ENCODE peak calls at places on chromosomes 2 and 18, in four cellular contexts. L is K562, N is HepG2, K is H1. D is an unnamed sample.

GRCh38 chr2:30385327-30385726 is 61.7 kb upstream of the LCLAT1 start:
- DNase-seq in L (peak), N (no peak), K (peak), D (no peak)

GRCh38 chr18:75317300-75317699 is 106.7 kb downstream of the TSHZ1 start:
- DNase-seq in L (no peak), N (no peak), K (no peak), D (no peak)

GRCh38 chr2:219509780-219510511 is 4.3 kb upstream of the ASIC4 start:
- DNase-seq in L (peak), N (peak), K (peak), D (no peak)

GRCh38 chr2:44071454-44072046 is 75.8 kb upstream of the LRPPRC start:
- DNase-seq in L (no peak), N (no peak), K (no peak), D (peak)

GRCh38 chr2:146734042-146734715 is 1110.7 kb upstream of the ACVR2A start:
- DNase-seq in L (peak), N (peak), K (no peak), D (peak)

GRCh38 chr18:45722899-45723298 is 1.1 kb upstream of the SLC14A1 start:
- DNase-seq in L (peak), N (peak), K (peak), D (peak)

GRCh38 chr2:3867451-3867850 is 164.1 kb downstream of the DCDC2C start:
- DNase-seq in L (no peak), N (no peak), K (no peak), D (no peak)

GRCh38 chr2:163462993-163463392 is 272.8 kb downstream of the FIGN start:
- DNase-seq in L (no peak), N (no peak), K (no peak), D (no peak)

GRCh38 chr2:75162897-75163296 is 36.4 kb downstream of the TACR1 start:
- DNase-seq in L (no peak), N (no peak), K (no peak), D (peak)

GRCh38 chr2:54652540-54652939 is 70.9 kb upstream of the EML6 start:
- DNase-seq in L (no peak), N (no peak), K (no peak), D (no peak)

GRCh38 chr2:63642941-63643340 is 54.2 kb downstream of the MDH1 start:
- DNase-seq in L (no peak), N (no peak), K (no peak), D (no peak)

GRCh38 chr2:36485521-36485920 is 112.4 kb downstream of the FEZ2 start:
- DNase-seq in L (no peak), N (no peak), K (no peak), D (no peak)

GRCh38 chr2:20214566-20215182 is 10.3 kb downstream of the SDC1 start:
- DNase-seq in L (no peak), N (no peak), K (no peak), D (no peak)

GRCh38 chr2:109560265-109560664 is 53.5 kb downstream of the SEPTIN10 start:
- DNase-seq in L (no peak), N (no peak), K (no peak), D (no peak)

GRCh38 chr2:194289712-194290346 is 1367.2 kb upstream of the SLC39A10 start:
- DNase-seq in L (no peak), N (no peak), K (no peak), D (no peak)

GRCh38 chr18:69992776-69993175 is 45.1 kb upstream of the CD226 start:
- DNase-seq in L (no peak), N (no peak), K (no peak), D (no peak)
- TF ChIP-seq ATF2 in L (no peak), N (no peak), K (no peak), D (no peak)

GRCh38 chr2:27915874-27916273 is 25.3 kb downstream of the BABAM2 start:
- DNase-seq in L (no peak), N (peak), K (no peak), D (no peak)
- H3K4me2 ChIP-seq in L (no peak), N (no peak), K (no peak), D (no peak)

GRCh38 chr2:143397886-143398614 is 268.8 kb downstream of the ARHGAP15 start:
- DNase-seq in L (no peak), N (no peak), K (no peak), D (peak)

GRCh38 chr2:143390185-143390584 is 261.0 kb downstream of the ARHGAP15 start:
- DNase-seq in L (no peak), N (no peak), K (no peak), D (no peak)

DNA sequence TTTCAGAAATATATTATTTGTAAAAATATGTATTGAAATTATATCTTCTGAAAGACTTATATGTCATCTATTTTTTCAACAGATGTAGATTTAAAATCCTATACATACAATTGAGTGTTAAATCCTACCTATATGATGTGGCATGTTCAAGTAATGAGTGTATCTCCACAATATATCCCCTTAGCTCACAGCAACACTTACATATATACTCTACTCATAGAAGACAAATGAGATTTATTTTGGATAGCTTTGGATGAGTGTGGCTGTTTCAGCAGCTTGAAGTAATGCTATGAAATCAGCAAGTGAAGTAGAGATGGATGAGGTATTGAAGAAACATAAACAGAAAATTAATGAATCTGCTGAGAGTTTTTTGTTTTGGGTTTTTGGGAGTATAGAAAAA is 263.1 kb downstream of the ARHGAP15 start:
- DNase-seq in L (no peak), N (no peak), K (no peak), D (no peak)
- TF ChIP-seq ATF2 in L (no peak), N (no peak), K (no peak), D (no peak)

DNA sequence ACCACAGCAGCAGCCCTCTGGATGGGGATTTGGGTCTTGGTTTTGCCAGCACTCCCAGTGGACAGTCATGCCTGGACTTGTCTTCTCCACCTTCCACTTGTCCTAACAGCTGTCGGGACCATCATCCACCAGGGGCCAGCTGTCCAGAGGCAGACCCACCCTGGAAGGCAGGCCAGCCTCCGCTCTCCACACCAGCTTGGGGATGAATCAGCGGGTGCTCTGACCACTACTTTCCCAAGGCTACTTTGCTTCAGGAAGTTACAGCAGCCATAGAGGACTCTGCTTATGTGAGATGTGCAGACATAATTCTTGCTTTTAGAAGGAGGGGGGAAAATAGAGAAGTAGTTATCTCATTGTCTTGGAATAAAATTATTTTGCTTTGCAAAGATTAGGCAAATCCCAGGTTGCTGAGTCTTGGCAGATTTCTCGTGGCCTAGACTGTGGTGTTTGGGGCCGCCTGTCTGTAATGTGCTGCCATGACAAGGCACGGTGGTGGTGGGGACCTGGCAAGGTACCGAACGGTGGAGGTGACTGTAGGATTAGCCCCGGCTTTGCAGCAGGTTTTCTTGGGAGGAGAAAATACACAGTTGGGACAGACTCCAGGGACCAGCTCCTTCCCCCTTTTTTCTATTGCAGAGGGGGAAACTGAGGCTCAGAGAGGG is 148.7 kb downstream of the AGAP1 start:
- DNase-seq in L (no peak), N (no peak), K (no peak), D (no peak)
- H3K4me2 ChIP-seq in L (no peak), N (no peak), K (no peak), D (no peak)

GRCh38 chr18:23719634-23720201 is 30.5 kb downstream of the LAMA3 start:
- DNase-seq in L (peak), N (peak), K (no peak), D (no peak)

GRCh38 chr18:23716966-23717365 is 27.7 kb downstream of the LAMA3 start:
- DNase-seq in L (no peak), N (no peak), K (no peak), D (no peak)

GRCh38 chr18:23718731-23719130 is 29.5 kb downstream of the LAMA3 start:
- DNase-seq in L (no peak), N (no peak), K (no peak), D (no peak)

GRCh38 chr18:23718243-23718720 is 29.0 kb downstream of the LAMA3 start:
- DNase-seq in L (peak), N (no peak), K (no peak), D (no peak)

GRCh38 chr18:23716516-23716915 is 27.3 kb downstream of the LAMA3 start:
- DNase-seq in L (peak), N (no peak), K (no peak), D (no peak)
- TF ChIP-seq ATF2 in L (no peak), N (no peak), K (no peak), D (no peak)

DNA sequence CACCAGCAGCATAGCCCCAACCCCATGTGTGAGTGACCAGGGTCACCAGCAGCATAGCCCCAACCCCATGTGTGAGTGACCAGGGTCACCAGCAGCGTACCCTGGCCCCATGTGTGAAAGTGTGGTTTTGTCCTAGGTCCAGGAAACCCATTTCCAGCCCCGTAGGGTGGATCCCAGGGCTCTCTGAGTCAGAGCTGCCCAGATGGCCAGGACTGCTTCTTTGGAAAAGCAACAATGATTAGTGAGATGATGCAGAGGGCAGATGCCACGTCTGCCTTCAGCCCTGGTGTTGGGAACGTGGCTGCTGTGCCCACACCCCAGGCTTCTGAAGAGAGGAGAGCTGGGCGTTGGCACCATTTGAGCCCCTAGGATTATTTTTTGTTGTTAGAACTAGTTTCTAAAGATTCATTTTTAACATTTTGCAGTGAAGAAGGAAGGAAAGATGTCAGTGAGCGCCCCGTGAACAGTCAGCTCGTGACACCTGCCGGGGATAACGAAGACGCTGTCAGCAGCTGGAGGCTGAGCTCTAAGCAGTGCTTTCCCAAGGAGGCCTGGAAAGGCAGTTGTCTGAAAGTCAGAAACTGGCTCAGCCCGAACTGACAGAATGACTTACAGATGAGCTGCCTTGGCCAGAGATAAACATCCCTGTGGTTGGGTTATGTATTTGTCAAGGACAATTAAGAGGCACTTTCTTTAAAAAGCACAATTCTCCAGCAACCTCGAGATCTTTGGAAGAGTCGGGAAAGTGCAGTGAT is 32.1 kb upstream of the KCNG2 start:
- DNase-seq in L (no peak), N (no peak), K (no peak), D (no peak)
- H3K4me2 ChIP-seq in L (no peak), N (no peak), K (no peak), D (no peak)

D was measured in GM12878.